ENCODE peak calls at places on chromosomes 3 and 15, in ten cellular contexts. Q, A, V, L, P, G, R, S, D and K are unnamed samples.
A peak's percentile ranks its signal among the peaks of the same experiment; 100 is the strongest.

GRCh38 chr3:120445654-120446053 is 5.1 kb downstream of the FSTL1 start:
- DNase-seq in G (no peak), L (no peak), A (no peak), D (no peak), R (no peak), S (no peak), P (no peak), Q (no peak), V (no peak), K (no peak)

GRCh38 chr3:197365621-197366020 is 67.2 kb upstream of the DLG1 start:
- DNase-seq in P (no peak), D (no peak), S (no peak), L (no peak), A (no peak), G (no peak), Q (no peak), R (no peak), V (no peak), K (no peak)

GRCh38 chr3:166489826-166490225 is 652.6 kb upstream of the BCHE start:
- DNase-seq in G (no peak), D (no peak), R (no peak), P (no peak), V (no peak), S (no peak), Q (no peak), L (no peak), A (no peak), K (no peak)

GRCh38 chr15:66826504-66826903 is 124.5 kb downstream of the SMAD6 start:
- DNase-seq in R (no peak), G (no peak), S (no peak), Q (no peak), L (no peak), P (no peak), A (no peak), D (no peak), V (no peak), K (no peak)

GRCh38 chr3:169811606-169812123 is 1.0 kb upstream of the LRRIQ4 start:
- DNase-seq in G (no peak), R (no peak), S (no peak), V (no peak), P (peak; percentile 14), Q (peak; percentile 44), A (no peak), D (peak; percentile 76), L (no peak), K (peak; percentile 30)

GRCh38 chr15:38069506-38069905 is 135.1 kb downstream of the TMCO5A start:
- DNase-seq in L (peak; percentile 76), G (no peak), V (peak; percentile 49), R (no peak), A (no peak), P (no peak), Q (peak; percentile 79), D (no peak), S (peak; percentile 82), K (peak; percentile 81)

GRCh38 chr3:50194903-50195500 is 3.6 kb downstream of the GNAT1 start:
- DNase-seq in R (no peak), D (no peak), V (peak; percentile 41), A (peak; percentile 72), L (no peak), Q (no peak), S (no peak), G (no peak), P (no peak), K (peak; percentile 52)

GRCh38 chr15:78072080-78072892 is 5.2 kb downstream of the TBC1D2B start:
- DNase-seq in D (peak; percentile 79), R (no peak), L (peak; percentile 64), Q (no peak), A (peak; percentile 2), V (no peak), P (no peak), S (no peak), G (no peak), K (peak; percentile 78)

GRCh38 chr3:119595639-119596329 is 1.9 kb upstream of the PLA1A start:
- DNase-seq in L (no peak), Q (no peak), V (no peak), P (peak; percentile 91), A (no peak), G (no peak), S (no peak), D (no peak), R (no peak), K (no peak)

GRCh38 chr3:182116386-182116785 is 404.7 kb downstream of the SOX2 start:
- DNase-seq in S (no peak), R (no peak), Q (no peak), D (no peak), G (no peak), L (no peak), A (no peak), P (no peak), V (no peak), K (no peak)

GRCh38 chr15:100902436-100903190 is 16.5 kb upstream of the LRRK1 start:
- DNase-seq in Q (peak; percentile 84), G (no peak), L (peak; percentile 69), D (no peak), V (no peak), A (no peak), S (no peak), R (no peak), P (peak; percentile 96), K (peak; percentile 73)

GRCh38 chr15:75723171-75723846 is 10.7 kb upstream of the CSPG4 start:
- DNase-seq in V (no peak), P (no peak), L (peak; percentile 19), S (no peak), R (no peak), A (no peak), G (no peak), Q (no peak), D (no peak), K (peak; percentile 37)

GRCh38 chr15:96619171-96619570 is 288.7 kb downstream of the NR2F2 start:
- DNase-seq in S (no peak), A (no peak), P (no peak), Q (no peak), L (no peak), R (no peak), V (no peak), G (no peak), D (no peak), K (no peak)

GRCh38 chr3:51711352-51712019 is 4.6 kb downstream of the GRM2 start:
- DNase-seq in G (no peak), A (peak; percentile 3), V (no peak), D (no peak), R (no peak), Q (peak; percentile 1), S (no peak), P (no peak), L (no peak), K (no peak)

GRCh38 chr15:65369148-65369547 is 8.7 kb downstream of the IGDCC3 start:
- DNase-seq in P (no peak), L (no peak), G (no peak), A (no peak), S (no peak), D (no peak), R (no peak), V (no peak), Q (no peak), K (no peak)

GRCh38 chr3:187811580-187812250 is 66.4 kb upstream of the BCL6 start:
- DNase-seq in S (no peak), P (no peak), A (no peak), D (no peak), V (peak; percentile 42), G (no peak), L (no peak), Q (peak; percentile 51), R (no peak), K (peak; percentile 58)

GRCh38 chr15:34795267-34796081 is at the start of gene ACTC1:
- DNase-seq in D (no peak), Q (peak; percentile 89), P (peak; percentile 97), S (peak; percentile 8), L (peak; percentile 32), G (no peak), A (peak; percentile 73), R (no peak), V (peak; percentile 21), K (peak; percentile 82)

GRCh38 chr15:77986891-77987764 is 90.4 kb downstream of the TBC1D2B start:
- DNase-seq in L (no peak), V (no peak), A (peak; percentile 50), R (no peak), Q (no peak), P (peak; percentile 59), S (no peak), D (no peak), G (no peak), K (no peak)

GRCh38 chr3:63705092-63705645 is 52.7 kb downstream of the SNTN start:
- DNase-seq in L (no peak), R (no peak), A (no peak), S (no peak), D (no peak), G (no peak), P (no peak), V (no peak), Q (no peak), K (no peak)

GRCh38 chr3:43729707-43730399 is 39.1 kb downstream of the ABHD5 start:
- DNase-seq in D (no peak), G (no peak), V (no peak), L (no peak), R (no peak), Q (no peak), S (no peak), P (no peak), A (no peak), K (peak; percentile 15)

GRCh38 chr3:49410844-49411549 is 779 bp downstream of the RHOA start:
- DNase-seq in R (no peak), V (no peak), L (no peak), D (peak; percentile 60), P (no peak), Q (no peak), G (no peak), S (no peak), A (no peak), K (no peak)

GRCh38 chr3:129313415-129313982 is 34.8 kb downstream of the HMCES start:
- DNase-seq in L (no peak), A (no peak), V (no peak), R (no peak), D (peak; percentile 76), G (no peak), Q (peak; percentile 10), S (no peak), P (no peak), K (no peak)

GRCh38 chr15:59274126-59274970 is 67.7 kb downstream of the LDHAL6B start:
- DNase-seq in D (peak; percentile 75), V (peak; percentile 71), A (no peak), S (peak; percentile 81), P (no peak), G (no peak), Q (peak; percentile 31), L (no peak), R (no peak), K (no peak)

GRCh38 chr3:123346041-123346440 is 102.8 kb downstream of the ADCY5 start:
- DNase-seq in S (no peak), V (no peak), D (no peak), Q (no peak), G (no peak), P (no peak), L (no peak), R (no peak), A (no peak), K (no peak)

GRCh38 chr15:66459818-66460615 is 37.5 kb downstream of the SNAPC5 start:
- DNase-seq in P (no peak), A (no peak), R (no peak), G (no peak), V (no peak), L (no peak), Q (peak; percentile 57), S (peak; percentile 47), D (no peak), K (no peak)

GRCh38 chr15:66565731-66566130 is at the start of gene LCTL:
- DNase-seq in P (peak; percentile 86), R (no peak), V (no peak), L (no peak), D (no peak), S (no peak), A (peak; percentile 71), G (no peak), Q (peak; percentile 49), K (no peak)

GRCh38 chr3:134905647-134905935 is 110.5 kb downstream of the EPHB1 start:
- DNase-seq in L (no peak), S (no peak), P (no peak), Q (no peak), V (no peak), D (no peak), A (no peak), G (no peak), R (no peak), K (no peak)

GRCh38 chr3:45054196-45054857 is 28.2 kb downstream of the CLEC3B start:
- DNase-seq in S (no peak), A (no peak), Q (peak; percentile 53), P (no peak), L (peak; percentile 41), V (peak; percentile 13), D (no peak), G (no peak), R (no peak), K (no peak)